ENCODE peak calls at places on chromosomes 5 and 9, in seven cellular contexts. G is fibroblast of lung, N is pancreas, O is HCT116, M is hepatocyte, I is IMR-90, X is A673. T is an unnamed sample.
A peak's percentile ranks its signal among the peaks of the same experiment; 100 is the strongest.

GRCh38 chr9:37037137-37037743 is 3.2 kb upstream of the PAX5 start:
- DNase-seq in X (no peak), M (no peak), N (no peak), G (peak; percentile 17), O (no peak), I (no peak), T (no peak)

GRCh38 chr5:54887663-54888062 is 97.7 kb downstream of the ESM1 start:
- DNase-seq in I (no peak), N (no peak), G (no peak), O (no peak), M (no peak), X (no peak), T (no peak)

GRCh38 chr5:129664336-129664937 is 83.5 kb upstream of the MINAR2 start:
- DNase-seq in O (peak; percentile 39), M (peak; percentile 54), N (peak; percentile 43), X (peak; percentile 78), I (peak; percentile 35), G (peak; percentile 71), T (no peak)

GRCh38 chr9:88025411-88026132 is 51.2 kb upstream of the CDK20 start:
- DNase-seq in G (no peak), M (no peak), N (no peak), O (no peak), I (no peak), X (no peak), T (no peak)

GRCh38 chr9:128870128-128870940 is 11.4 kb downstream of the KYAT1 start:
- DNase-seq in M (no peak), I (no peak), X (no peak), N (no peak), O (no peak), G (no peak), T (no peak)

GRCh38 chr5:28734396-28734795 is 1696.0 kb upstream of the CDH9 start:
- DNase-seq in I (no peak), G (no peak), O (no peak), X (peak; percentile 15), M (no peak), N (no peak), T (no peak)

GRCh38 chr9:38084556-38084880 is 15.5 kb upstream of the SHB start:
- DNase-seq in I (no peak), O (no peak), G (no peak), M (no peak), N (no peak), X (no peak), T (no peak)

GRCh38 chr5:6195711-6196358 is 182.5 kb downstream of the MED10 start:
- DNase-seq in X (no peak), M (no peak), O (no peak), I (no peak), G (no peak), N (no peak), T (no peak)

GRCh38 chr9:76893395-76893932 is 12.4 kb downstream of the PRUNE2 start:
- DNase-seq in I (no peak), M (no peak), N (no peak), O (no peak), X (no peak), G (no peak), T (peak; percentile 81)

GRCh38 chr5:4533457-4534105 is 606.5 kb upstream of the ADAMTS16 start:
- DNase-seq in N (no peak), M (no peak), I (no peak), X (no peak), G (no peak), O (no peak), T (no peak)

GRCh38 chr5:54462281-54462680 is 6.8 kb downstream of the HSPB3 start:
- DNase-seq in M (no peak), G (no peak), O (no peak), I (no peak), X (no peak), N (no peak), T (no peak)

GRCh38 chr9:99103909-99104458 is 929 bp upstream of the TGFBR1 start:
- DNase-seq in I (peak; percentile 61), G (peak; percentile 32), O (no peak), M (peak; percentile 27), N (peak; percentile 21), X (peak; percentile 1), T (peak; percentile 27)

GRCh38 chr5:150224483-150225027 is 34.7 kb downstream of the SLC6A7 start:
- DNase-seq in I (peak; percentile 67), M (no peak), O (no peak), X (no peak), N (no peak), G (no peak), T (no peak)

GRCh38 chr9:3656224-3656623 is 130.4 kb upstream of the RFX3 start:
- DNase-seq in O (no peak), M (no peak), G (no peak), X (no peak), I (no peak), N (no peak), T (no peak)

GRCh38 chr5:53779541-53779981 is 219.1 kb downstream of the NDUFS4 start:
- DNase-seq in N (no peak), G (peak; percentile 50), M (no peak), O (no peak), X (peak; percentile 5), I (peak; percentile 73), T (no peak)

GRCh38 chr9:36136277-36136893 is at the start of gene GLIPR2:
- DNase-seq in M (peak; percentile 82), O (peak; percentile 26), N (peak; percentile 63), X (peak; percentile 71), I (peak; percentile 65), G (peak; percentile 70), T (peak; percentile 68)

GRCh38 chr9:110541950-110542349 is 37.6 kb downstream of the SVEP1 start:
- DNase-seq in I (peak; percentile 16), X (no peak), N (no peak), G (peak; percentile 50), O (no peak), M (no peak), T (no peak)

GRCh38 chr9:2570615-2571479 is 50.7 kb upstream of the VLDLR start:
- DNase-seq in O (peak; percentile 79), G (peak; percentile 93), X (no peak), N (peak; percentile 96), I (peak; percentile 62), M (peak; percentile 84), T (no peak)

GRCh38 chr5:151086905-151087360 is 6.1 kb upstream of the TNIP1 start:
- DNase-seq in G (no peak), I (peak; percentile 43), M (peak; percentile 49), X (no peak), O (no peak), N (no peak), T (no peak)

GRCh38 chr9:69171049-69171448 is 3.0 kb upstream of the TJP2 start:
- DNase-seq in N (no peak), G (peak; percentile 30), I (peak; percentile 86), X (no peak), M (peak; percentile 50), O (no peak), T (no peak)

GRCh38 chr9:72363226-72363625 is 1.8 kb downstream of the ZFAND5 start:
- DNase-seq in O (no peak), I (no peak), G (no peak), M (no peak), X (no peak), N (no peak), T (no peak)

GRCh38 chr9:133199648-133200321 is 9.3 kb downstream of the OBP2B start:
- DNase-seq in O (no peak), X (no peak), G (no peak), N (peak; percentile 65), M (no peak), I (no peak), T (peak; percentile 16)

GRCh38 chr9:33081128-33081851 is 4.8 kb upstream of the SMU1 start:
- DNase-seq in G (peak; percentile 93), X (peak; percentile 93), M (peak; percentile 85), N (no peak), O (peak; percentile 79), I (peak; percentile 88), T (no peak)

GRCh38 chr9:133103183-133103986 is 17.7 kb downstream of the RALGDS start:
- DNase-seq in O (no peak), M (peak; percentile 56), X (peak; percentile 26), I (peak; percentile 19), G (peak; percentile 32), N (peak; percentile 78), T (peak; percentile 15)

GRCh38 chr5:126965061-126965475 is 65.3 kb downstream of the MARCHF3 start:
- DNase-seq in G (peak; percentile 94), I (peak; percentile 97), M (no peak), O (no peak), X (peak; percentile 5), N (no peak), T (no peak)

GRCh38 chr5:181192337-181193046 is 12.5 kb downstream of the TRIM7 start:
- DNase-seq in O (no peak), G (no peak), X (no peak), I (peak; percentile 31), N (peak; percentile 51), M (no peak), T (no peak)

GRCh38 chr9:124271660-124272059 is 13.9 kb downstream of the NEK6 start:
- DNase-seq in O (no peak), I (no peak), N (peak; percentile 66), G (no peak), M (no peak), X (no peak), T (no peak)
- H3K27ac ChIP-seq in O (no peak overlapping the region), I (no peak overlapping the region), N (peak overlapping the region; percentile 27), G (no peak overlapping the region), M (no peak overlapping the region), X (no peak overlapping the region), T (no peak overlapping the region)

GRCh38 chr5:160071521-160072299 is 47.5 kb downstream of the PWWP2A start:
- DNase-seq in O (no peak), I (no peak), X (peak; percentile 46), G (no peak), M (peak; percentile 34), N (no peak), T (no peak)
- H3K27ac ChIP-seq in O (no peak overlapping the region), I (no peak overlapping the region), X (peak overlapping the region; percentile 55), G (no peak overlapping the region), M (peak overlapping the region; percentile 49), N (no peak overlapping the region), T (no peak overlapping the region)

GRCh38 chr5:96051401-96051830 is 89.8 kb upstream of the ELL2 start:
- DNase-seq in O (no peak), G (no peak), N (no peak), M (no peak), X (peak; percentile 91), I (no peak), T (no peak)

GRCh38 chr5:96050273-96050880 is 88.7 kb upstream of the ELL2 start:
- DNase-seq in O (no peak), G (no peak), M (no peak), N (no peak), X (peak; percentile 26), I (no peak), T (no peak)

GRCh38 chr5:96054272-96055030 is 92.8 kb upstream of the ELL2 start:
- DNase-seq in G (no peak), N (no peak), I (no peak), X (no peak), M (no peak), O (no peak), T (no peak)

GRCh38 chr5:96052374-96052773 is 90.7 kb upstream of the ELL2 start:
- DNase-seq in X (no peak), O (no peak), G (no peak), I (no peak), N (no peak), M (no peak), T (no peak)

GRCh38 chr5:96053063-96053735 is 91.5 kb upstream of the ELL2 start:
- DNase-seq in I (no peak), G (no peak), X (no peak), O (no peak), M (no peak), N (no peak), T (no peak)
- H3K27ac ChIP-seq in I (no peak overlapping the region), G (no peak overlapping the region), X (no peak overlapping the region), O (no peak overlapping the region), M (no peak overlapping the region), N (no peak overlapping the region), T (no peak overlapping the region)

GRCh38 chr9:106419737-106420136 is 443.2 kb upstream of the ZNF462 start:
- DNase-seq in G (no peak), I (no peak), N (no peak), O (no peak), M (peak; percentile 17), X (no peak), T (no peak)
- H3K27ac ChIP-seq in G (no peak overlapping the region), I (no peak overlapping the region), N (no peak overlapping the region), O (no peak overlapping the region), M (peak overlapping the region; percentile 56), X (no peak overlapping the region), T (no peak overlapping the region)

T was measured in caudate nucleus.